ENCODE peak calls at places on chromosome 22, in eight cellular contexts. H is hepatocyte, N is astrocyte of the cerebellum, O is cardiac muscle cell, D is choroid plexus epithelial cell, Y is neural crest cell, E is testis, B is A549. F is an unnamed sample.
A peak's percentile ranks its signal among the peaks of the same experiment; 100 is the strongest.

GRCh38 chr22:28032896-28033295 is 113.8 kb upstream of the PITPNB start:
- DNase-seq in H (no peak), N (no peak), O (no peak), D (no peak), Y (no peak), E (no peak), B (no peak), F (no peak)

GRCh38 chr22:27192135-27192900 is 534.9 kb downstream of the MIAT start:
- DNase-seq in H (no peak), N (no peak), O (peak; percentile 25), D (peak; percentile 33), Y (no peak), E (no peak), B (no peak), F (no peak)

GRCh38 chr22:28246392-28246791 is 327.3 kb upstream of the PITPNB start:
- DNase-seq in H (no peak), N (peak; percentile 85), O (peak; percentile 64), D (peak; percentile 83), Y (no peak), E (no peak), B (no peak), F (no peak)

GRCh38 chr22:30274061-30274812 is 7.6 kb upstream of the OSM start:
- DNase-seq in H (no peak), N (no peak), O (no peak), D (no peak), Y (no peak), E (no peak), B (no peak), F (no peak)

GRCh38 chr22:31891366-31892079 is 52.8 kb upstream of the YWHAH start:
- DNase-seq in H (no peak), N (peak; percentile 16), O (peak; percentile 41), D (no peak), Y (no peak), E (no peak), B (no peak), F (no peak)

GRCh38 chr22:27206001-27206746 is 548.8 kb downstream of the MIAT start:
- DNase-seq in H (no peak), N (peak; percentile 24), O (peak; percentile 34), D (peak; percentile 88), Y (no peak), E (no peak), B (no peak), F (no peak)

GRCh38 chr22:49437956-49438355 is 389.7 kb downstream of the BRD1 start:
- DNase-seq in H (no peak), N (no peak), O (no peak), D (no peak), Y (no peak), E (no peak), B (no peak), F (no peak)

GRCh38 chr22:28600546-28601143 is 79.0 kb downstream of the TTC28 start:
- DNase-seq in H (peak; percentile 73), N (peak; percentile 59), O (peak; percentile 78), D (peak; percentile 81), Y (no peak), E (no peak), B (peak; percentile 48), F (no peak)

GRCh38 chr22:35301370-35301874 is 1.7 kb downstream of the TOM1 start:
- DNase-seq in H (peak; percentile 87), N (peak; percentile 66), O (peak; percentile 99), D (peak; percentile 99), Y (no peak), E (no peak), B (peak; percentile 85), F (peak; percentile 57)

GRCh38 chr22:49286236-49286760 is 541.4 kb downstream of the BRD1 start:
- DNase-seq in H (no peak), N (no peak), O (no peak), D (no peak), Y (no peak), E (no peak), B (no peak), F (no peak)

GRCh38 chr22:39311592-39312400 is 7.6 kb downstream of the RPL3 start:
- DNase-seq in H (no peak), N (no peak), O (no peak), D (no peak), Y (no peak), E (no peak), B (no peak), F (no peak)

GRCh38 chr22:39090426-39091064 is 6.5 kb upstream of the APOBEC3H start:
- DNase-seq in H (no peak), N (no peak), O (no peak), D (no peak), Y (no peak), E (no peak), B (no peak), F (no peak)

GRCh38 chr22:23264610-23265388 is 84.5 kb downstream of the BCR start:
- DNase-seq in H (no peak), N (no peak), O (no peak), D (no peak), Y (no peak), E (peak; percentile 57), B (no peak), F (no peak)

GRCh38 chr22:19940536-19941364 is 822 bp upstream of the COMT start:
- DNase-seq in H (no peak), N (no peak), O (no peak), D (no peak), Y (no peak), E (no peak), B (no peak), F (no peak)

GRCh38 chr22:19942886-19943664 is 1.5 kb upstream of the TXNRD2 start:
- DNase-seq in H (peak; percentile 51), N (peak; percentile 80), O (peak; percentile 90), D (peak; percentile 95), Y (no peak), E (peak; percentile 65), B (peak; percentile 51), F (no peak)

GRCh38 chr22:19941365-19942070 is at the start of the genes COMT and TXNRD2:
- DNase-seq in H (no peak), N (no peak), O (peak; percentile 75), D (peak; percentile 60), Y (peak; percentile 53), E (peak; percentile 66), B (peak; percentile 46), F (no peak)

GRCh38 chr22:19942071-19942885 is 660 bp upstream of the TXNRD2 start:
- DNase-seq in H (no peak), N (peak; percentile 55), O (peak; percentile 80), D (peak; percentile 85), Y (no peak), E (peak; percentile 35), B (peak; percentile 22), F (no peak)

GRCh38 chr22:19943665-19944026 is 2.0 kb upstream of the TXNRD2 start:
- DNase-seq in H (no peak), N (no peak), O (peak; percentile 71), D (peak; percentile 83), Y (no peak), E (no peak), B (peak; percentile 46), F (no peak)
- TF ChIP-seq CTCF in H (no peak), N (peak; percentile 26), O (peak; percentile 19), D (peak; percentile 13), Y (no peak), E (no peak), B (no peak), F (no peak)

GRCh38 chr22:41862160-41862529 is 29.2 kb downstream of the SREBF2 start:
- DNase-seq in H (peak; percentile 61), N (no peak), O (peak; percentile 32), D (peak; percentile 49), Y (no peak), E (peak; percentile 60), B (no peak), F (no peak)
- TF ChIP-seq CTCF in H (no peak), N (no peak), O (no peak), D (no peak), Y (no peak), E (no peak), B (no peak), F (no peak)

GRCh38 chr22:24437820-24438328 is 10.5 kb downstream of the ADORA2A start:
- DNase-seq in H (no peak), N (no peak), O (no peak), D (no peak), Y (no peak), E (no peak), B (no peak), F (no peak)
- TF ChIP-seq CTCF in H (no peak), N (peak; percentile 21), O (peak; percentile 13), D (peak; percentile 44), Y (no peak), E (no peak), B (peak; percentile 11), F (peak; percentile 40)

GRCh38 chr22:25702571-25703167 is 39.3 kb upstream of the MYO18B start:
- DNase-seq in H (no peak), N (no peak), O (no peak), D (no peak), Y (no peak), E (no peak), B (no peak), F (no peak)

GRCh38 chr22:25698986-25699385 is 43.0 kb upstream of the MYO18B start:
- DNase-seq in H (no peak), N (no peak), O (no peak), D (no peak), Y (no peak), E (no peak), B (no peak), F (no peak)

GRCh38 chr22:25700996-25701815 is 40.8 kb upstream of the MYO18B start:
- DNase-seq in H (peak; percentile 34), N (no peak), O (peak; percentile 61), D (peak; percentile 26), Y (no peak), E (no peak), B (no peak), F (no peak)

GRCh38 chr22:25704701-25705100 is 37.3 kb upstream of the MYO18B start:
- DNase-seq in H (no peak), N (no peak), O (no peak), D (no peak), Y (no peak), E (no peak), B (no peak), F (no peak)

GRCh38 chr22:25702046-25702445 is 39.9 kb upstream of the MYO18B start:
- DNase-seq in H (no peak), N (peak; percentile 20), O (peak; percentile 51), D (peak; percentile 51), Y (no peak), E (no peak), B (no peak), F (no peak)
- TF ChIP-seq CTCF in H (peak; percentile 68), N (peak; percentile 3), O (peak; percentile 47), D (peak; percentile 48), Y (peak; percentile 62), E (no peak), B (peak; percentile 49), F (peak; percentile 65)